ENCODE peak calls at places on chromosomes 16 and 17, in nine cellular contexts. One of them, this sample, is unnamed.

GRCh38 chr16:55499951-55500350 is 8.9 kb upstream of the LPCAT2 start:
- DNase-seq in GM10248: peak; percentile 4
- DNase-seq in type B pancreatic cell: no peak
- DNase-seq in endothelial cell: peak; percentile 40
- DNase-seq in suprapubic skin: peak; percentile 44
- DNase-seq in prostate gland: no peak
- DNase-seq in neural crest cell: no peak
- DNase-seq in heart left ventricle: no peak
- DNase-seq in GM20000: no peak
- DNase-seq in this sample: no peak

GRCh38 chr16:87702325-87702811 is 63.4 kb downstream of the KLHDC4 start:
- DNase-seq in GM10248: peak; percentile 85
- DNase-seq in type B pancreatic cell: no peak
- DNase-seq in endothelial cell: peak; percentile 73
- DNase-seq in suprapubic skin: no peak
- DNase-seq in prostate gland: no peak
- DNase-seq in neural crest cell: peak; percentile 31
- DNase-seq in heart left ventricle: no peak
- DNase-seq in GM20000: peak; percentile 91
- DNase-seq in this sample: no peak

GRCh38 chr17:72065556-72065955 is 55.3 kb upstream of the SOX9 start:
- DNase-seq in GM10248: no peak
- DNase-seq in type B pancreatic cell: no peak
- DNase-seq in endothelial cell: no peak
- DNase-seq in suprapubic skin: no peak
- DNase-seq in prostate gland: no peak
- DNase-seq in neural crest cell: no peak
- DNase-seq in heart left ventricle: no peak
- DNase-seq in GM20000: no peak
- DNase-seq in this sample: peak; percentile 16

GRCh38 chr17:57286372-57287105 is 30.2 kb downstream of the MSI2 start:
- DNase-seq in GM10248: no peak
- DNase-seq in type B pancreatic cell: no peak
- DNase-seq in endothelial cell: no peak
- DNase-seq in suprapubic skin: no peak
- DNase-seq in prostate gland: no peak
- DNase-seq in neural crest cell: no peak
- DNase-seq in heart left ventricle: no peak
- DNase-seq in GM20000: no peak
- DNase-seq in this sample: no peak

GRCh38 chr17:13525876-13526275 is 75.9 kb downstream of the HS3ST3A1 start:
- DNase-seq in GM10248: no peak
- DNase-seq in type B pancreatic cell: no peak
- DNase-seq in endothelial cell: peak; percentile 33
- DNase-seq in suprapubic skin: no peak
- DNase-seq in prostate gland: no peak
- DNase-seq in neural crest cell: no peak
- DNase-seq in heart left ventricle: no peak
- DNase-seq in GM20000: no peak
- DNase-seq in this sample: no peak

GRCh38 chr17:44024271-44024663 is 9.5 kb upstream of the TMEM101 start:
- DNase-seq in GM10248: no peak
- DNase-seq in type B pancreatic cell: no peak
- DNase-seq in endothelial cell: no peak
- DNase-seq in suprapubic skin: no peak
- DNase-seq in prostate gland: no peak
- DNase-seq in neural crest cell: no peak
- DNase-seq in heart left ventricle: no peak
- DNase-seq in GM20000: no peak
- DNase-seq in this sample: no peak

GRCh38 chr17:77881545-77881944 is 77.0 kb upstream of the TNRC6C start:
- DNase-seq in GM10248: peak; percentile 94
- DNase-seq in type B pancreatic cell: no peak
- DNase-seq in endothelial cell: no peak
- DNase-seq in suprapubic skin: peak; percentile 90
- DNase-seq in prostate gland: peak; percentile 10
- DNase-seq in neural crest cell: no peak
- DNase-seq in heart left ventricle: peak; percentile 94
- DNase-seq in GM20000: peak; percentile 94
- DNase-seq in this sample: no peak

GRCh38 chr17:30905742-30906100 is 317 bp downstream of the TEFM start:
- DNase-seq in GM10248: peak; percentile 48
- DNase-seq in type B pancreatic cell: no peak
- DNase-seq in endothelial cell: peak; percentile 24
- DNase-seq in suprapubic skin: no peak
- DNase-seq in prostate gland: no peak
- DNase-seq in neural crest cell: no peak
- DNase-seq in heart left ventricle: no peak
- DNase-seq in GM20000: no peak
- DNase-seq in this sample: no peak

GRCh38 chr16:66372078-66372897 is 5.8 kb downstream of the CDH5 start:
- DNase-seq in GM10248: no peak
- DNase-seq in type B pancreatic cell: no peak
- DNase-seq in endothelial cell: no peak
- DNase-seq in suprapubic skin: no peak
- DNase-seq in prostate gland: no peak
- DNase-seq in neural crest cell: no peak
- DNase-seq in heart left ventricle: no peak
- DNase-seq in GM20000: no peak
- DNase-seq in this sample: no peak

GRCh38 chr17:58402679-58403078 is 14.7 kb downstream of the RNF43 start:
- DNase-seq in GM10248: no peak
- DNase-seq in type B pancreatic cell: no peak
- DNase-seq in endothelial cell: no peak
- DNase-seq in suprapubic skin: no peak
- DNase-seq in prostate gland: no peak
- DNase-seq in neural crest cell: no peak
- DNase-seq in heart left ventricle: no peak
- DNase-seq in GM20000: no peak
- DNase-seq in this sample: no peak

GRCh38 chr17:61474235-61474927 is 22.2 kb downstream of the TBX4 start:
- DNase-seq in GM10248: no peak
- DNase-seq in type B pancreatic cell: no peak
- DNase-seq in endothelial cell: no peak
- DNase-seq in suprapubic skin: peak; percentile 3
- DNase-seq in prostate gland: peak; percentile 75
- DNase-seq in neural crest cell: no peak
- DNase-seq in heart left ventricle: no peak
- DNase-seq in GM20000: no peak
- DNase-seq in this sample: no peak

GRCh38 chr17:10197721-10198508 is 491 bp downstream of the GAS7 start:
- DNase-seq in GM10248: no peak
- DNase-seq in type B pancreatic cell: peak; percentile 70
- DNase-seq in endothelial cell: peak; percentile 40
- DNase-seq in suprapubic skin: peak; percentile 68
- DNase-seq in prostate gland: no peak
- DNase-seq in neural crest cell: peak; percentile 30
- DNase-seq in heart left ventricle: peak; percentile 39
- DNase-seq in GM20000: peak; percentile 55
- DNase-seq in this sample: no peak

GRCh38 chr17:48498168-48498840 is 32.5 kb downstream of the HOXB1 start:
- DNase-seq in GM10248: no peak
- DNase-seq in type B pancreatic cell: no peak
- DNase-seq in endothelial cell: no peak
- DNase-seq in suprapubic skin: no peak
- DNase-seq in prostate gland: peak; percentile 12
- DNase-seq in neural crest cell: no peak
- DNase-seq in heart left ventricle: no peak
- DNase-seq in GM20000: no peak
- DNase-seq in this sample: no peak

GRCh38 chr16:11725457-11725856 is 17.2 kb downstream of the TXNDC11 start:
- DNase-seq in GM10248: no peak
- DNase-seq in type B pancreatic cell: no peak
- DNase-seq in endothelial cell: no peak
- DNase-seq in suprapubic skin: no peak
- DNase-seq in prostate gland: no peak
- DNase-seq in neural crest cell: no peak
- DNase-seq in heart left ventricle: no peak
- DNase-seq in GM20000: no peak
- DNase-seq in this sample: no peak

GRCh38 chr16:48504216-48504615 is 105.8 kb downstream of the N4BP1 start:
- DNase-seq in GM10248: no peak
- DNase-seq in type B pancreatic cell: no peak
- DNase-seq in endothelial cell: no peak
- DNase-seq in suprapubic skin: peak; percentile 19
- DNase-seq in prostate gland: no peak
- DNase-seq in neural crest cell: no peak
- DNase-seq in heart left ventricle: no peak
- DNase-seq in GM20000: no peak
- DNase-seq in this sample: no peak

GRCh38 chr16:9119795-9120194 is 28.4 kb downstream of the HAPSTR1 start:
- DNase-seq in GM10248: no peak
- DNase-seq in type B pancreatic cell: no peak
- DNase-seq in endothelial cell: no peak
- DNase-seq in suprapubic skin: no peak
- DNase-seq in prostate gland: no peak
- DNase-seq in neural crest cell: no peak
- DNase-seq in heart left ventricle: no peak
- DNase-seq in GM20000: no peak
- DNase-seq in this sample: no peak
- TF ChIP-seq CTCF in GM10248: no peak
- TF ChIP-seq CTCF in type B pancreatic cell: no peak
- TF ChIP-seq CTCF in endothelial cell: no peak
- TF ChIP-seq CTCF in suprapubic skin: no peak
- TF ChIP-seq CTCF in prostate gland: no peak
- TF ChIP-seq CTCF in neural crest cell: no peak
- TF ChIP-seq CTCF in heart left ventricle: no peak
- TF ChIP-seq CTCF in GM20000: no peak
- TF ChIP-seq CTCF in this sample: no peak

GRCh38 chr17:79699386-79700036 is 31.2 kb upstream of the ENPP7 start:
- DNase-seq in GM10248: no peak
- DNase-seq in type B pancreatic cell: no peak
- DNase-seq in endothelial cell: no peak
- DNase-seq in suprapubic skin: no peak
- DNase-seq in prostate gland: no peak
- DNase-seq in neural crest cell: no peak
- DNase-seq in heart left ventricle: no peak
- DNase-seq in GM20000: no peak
- DNase-seq in this sample: no peak
- TF ChIP-seq CTCF in GM10248: no peak
- TF ChIP-seq CTCF in type B pancreatic cell: no peak
- TF ChIP-seq CTCF in endothelial cell: no peak
- TF ChIP-seq CTCF in suprapubic skin: no peak
- TF ChIP-seq CTCF in prostate gland: no peak
- TF ChIP-seq CTCF in neural crest cell: no peak
- TF ChIP-seq CTCF in heart left ventricle: no peak
- TF ChIP-seq CTCF in GM20000: no peak
- TF ChIP-seq CTCF in this sample: no peak

DNA sequence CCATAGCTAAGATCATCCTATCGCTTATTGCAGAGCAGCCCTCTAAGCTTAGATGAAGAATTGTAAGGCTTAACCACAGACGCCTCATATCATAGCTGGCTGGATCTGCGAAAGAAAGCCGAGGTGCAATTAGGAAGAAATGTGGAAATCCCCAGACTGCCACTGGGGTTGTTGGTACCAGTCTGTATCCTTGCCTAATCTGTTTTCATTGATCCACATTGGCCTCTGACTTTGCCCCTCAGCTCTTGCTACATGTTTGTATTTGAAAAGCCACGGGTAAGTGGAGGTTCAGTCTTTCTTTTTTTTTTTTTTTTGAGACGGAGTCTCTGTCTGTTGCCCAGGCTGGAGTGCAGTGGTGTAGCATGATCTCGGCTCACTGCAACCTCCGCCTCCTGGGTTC is 48.9 kb downstream of the TANGO6 start:
- DNase-seq in GM10248: no peak
- DNase-seq in type B pancreatic cell: no peak
- DNase-seq in endothelial cell: no peak
- DNase-seq in suprapubic skin: no peak
- DNase-seq in prostate gland: no peak
- DNase-seq in neural crest cell: no peak
- DNase-seq in heart left ventricle: no peak
- DNase-seq in GM20000: no peak
- DNase-seq in this sample: no peak
- TF ChIP-seq CTCF in GM10248: no peak
- TF ChIP-seq CTCF in type B pancreatic cell: no peak
- TF ChIP-seq CTCF in endothelial cell: no peak
- TF ChIP-seq CTCF in suprapubic skin: no peak
- TF ChIP-seq CTCF in prostate gland: no peak
- TF ChIP-seq CTCF in neural crest cell: no peak
- TF ChIP-seq CTCF in heart left ventricle: no peak
- TF ChIP-seq CTCF in GM20000: no peak
- TF ChIP-seq CTCF in this sample: no peak

GRCh38 chr17:81097943-81098308 is 63.0 kb downstream of the BAIAP2 start:
- DNase-seq in GM10248: no peak
- DNase-seq in type B pancreatic cell: no peak
- DNase-seq in endothelial cell: no peak
- DNase-seq in suprapubic skin: no peak
- DNase-seq in prostate gland: no peak
- DNase-seq in neural crest cell: no peak
- DNase-seq in heart left ventricle: peak; percentile 63
- DNase-seq in GM20000: no peak
- DNase-seq in this sample: no peak

GRCh38 chr17:81096741-81097133 is 61.8 kb downstream of the BAIAP2 start:
- DNase-seq in GM10248: no peak
- DNase-seq in type B pancreatic cell: no peak
- DNase-seq in endothelial cell: no peak
- DNase-seq in suprapubic skin: no peak
- DNase-seq in prostate gland: no peak
- DNase-seq in neural crest cell: no peak
- DNase-seq in heart left ventricle: no peak
- DNase-seq in GM20000: no peak
- DNase-seq in this sample: no peak

GRCh38 chr17:81094744-81095607 is 60.0 kb downstream of the BAIAP2 start:
- DNase-seq in GM10248: no peak
- DNase-seq in type B pancreatic cell: peak; percentile 85
- DNase-seq in endothelial cell: peak; percentile 42
- DNase-seq in suprapubic skin: peak; percentile 95
- DNase-seq in prostate gland: no peak
- DNase-seq in neural crest cell: peak; percentile 79
- DNase-seq in heart left ventricle: peak; percentile 50
- DNase-seq in GM20000: no peak
- DNase-seq in this sample: no peak

GRCh38 chr17:81095608-81095888 is 60.6 kb downstream of the BAIAP2 start:
- DNase-seq in GM10248: no peak
- DNase-seq in type B pancreatic cell: no peak
- DNase-seq in endothelial cell: no peak
- DNase-seq in suprapubic skin: no peak
- DNase-seq in prostate gland: no peak
- DNase-seq in neural crest cell: no peak
- DNase-seq in heart left ventricle: no peak
- DNase-seq in GM20000: no peak
- DNase-seq in this sample: no peak

DNA sequence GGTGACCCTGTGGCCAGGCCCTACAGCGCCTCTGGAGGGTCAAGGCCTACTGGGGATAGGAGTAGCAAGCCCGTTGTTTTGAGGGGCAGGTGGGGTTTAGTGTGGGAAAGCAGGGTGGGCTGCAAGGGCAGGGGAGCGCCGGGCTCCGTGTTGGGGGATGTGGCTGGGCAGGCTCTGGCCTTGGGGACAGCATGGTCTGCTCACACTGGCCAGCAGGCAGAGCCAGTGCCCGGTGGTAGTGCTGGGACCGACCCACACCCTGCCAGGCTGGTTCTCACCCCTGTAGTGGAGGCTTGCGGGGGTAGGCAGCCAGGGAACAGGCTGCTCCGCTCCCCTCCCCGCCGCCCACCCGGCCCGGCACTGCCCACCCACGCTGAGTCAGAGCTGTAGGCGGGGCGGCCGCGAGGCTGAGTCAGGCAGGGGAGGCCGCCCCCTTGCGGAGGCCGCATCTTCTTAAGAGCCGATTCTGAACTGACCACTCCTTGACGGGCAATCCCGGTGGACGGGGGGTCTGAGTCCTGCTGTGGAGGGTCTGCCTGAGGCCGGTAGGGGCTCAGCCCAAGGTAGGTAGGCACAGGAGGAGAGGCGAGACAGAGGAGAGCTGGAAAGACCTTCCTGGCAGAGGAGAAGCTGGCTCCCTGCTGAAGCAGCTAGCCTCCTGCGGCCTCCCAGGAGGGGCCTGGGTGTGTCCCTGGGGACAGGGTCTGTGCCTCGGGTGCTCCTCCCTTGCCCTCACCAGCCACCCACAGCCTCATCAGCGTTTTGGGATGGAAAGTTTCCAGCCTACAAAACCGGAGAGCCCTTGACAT is 62.4 kb downstream of the BAIAP2 start:
- DNase-seq in GM10248: peak; percentile 65
- DNase-seq in type B pancreatic cell: peak; percentile 83
- DNase-seq in endothelial cell: peak; percentile 78
- DNase-seq in suprapubic skin: peak; percentile 92
- DNase-seq in prostate gland: peak; percentile 73
- DNase-seq in neural crest cell: peak; percentile 77
- DNase-seq in heart left ventricle: peak; percentile 86
- DNase-seq in GM20000: peak; percentile 68
- DNase-seq in this sample: no peak
- TF ChIP-seq CTCF in GM10248: peak; percentile 58
- TF ChIP-seq CTCF in type B pancreatic cell: peak; percentile 77
- TF ChIP-seq CTCF in endothelial cell: peak; percentile 43
- TF ChIP-seq CTCF in suprapubic skin: peak; percentile 26
- TF ChIP-seq CTCF in prostate gland: peak; percentile 86
- TF ChIP-seq CTCF in neural crest cell: peak; percentile 70
- TF ChIP-seq CTCF in heart left ventricle: peak; percentile 63
- TF ChIP-seq CTCF in GM20000: no peak
- TF ChIP-seq CTCF in this sample: peak; percentile 74

This sample was measured in vagina.